ENCODE peak calls at places on chromosome X, in six cellular contexts. N is mesothelial cell of epicardium; Q is activated CD4-positive, alpha-beta memory T cell treated with anti-CD3 and anti-CD28 coated beads, Interleukin-2, amount 10 ng/mL, durations not matched to agents 7 days and 5 days; G is natural killer cell; F is NCI-H774; O is effector memory CD4-positive, alpha-beta T cell. W is an unnamed sample.

GRCh38 chrX:121260568-121261240 is 213.3 kb downstream of the GLUD2 start:
- DNase-seq in N (no peak), F (no peak), G (no peak), Q (no peak), O (no peak), W (no peak)

GRCh38 chrX:29419774-29420553 is 795.4 kb upstream of the MAGEB2 start:
- DNase-seq in G (no peak), Q (no peak), O (no peak), N (no peak), F (no peak), W (no peak)

GRCh38 chrX:87895421-87895820 is 377.8 kb downstream of the KLHL4 start:
- DNase-seq in Q (no peak), G (no peak), N (no peak), O (no peak), F (no peak), W (no peak)

GRCh38 chrX:138995458-138995857 is 283.9 kb upstream of the FGF13 start:
- DNase-seq in Q (no peak), F (no peak), G (no peak), N (no peak), O (no peak), W (no peak)

GRCh38 chrX:119853449-119853848 is 686 bp upstream of the UPF3B start:
- DNase-seq in N (no peak), G (no peak), Q (no peak), F (peak), O (no peak), W (no peak)

GRCh38 chrX:12701625-12702024 is 89.6 kb upstream of the PRPS2 start:
- DNase-seq in Q (peak), G (no peak), F (peak), N (no peak), O (no peak), W (peak)

GRCh38 chrX:120823554-120823953 is 52.1 kb downstream of the CT47B1 start:
- DNase-seq in O (no peak), F (no peak), Q (no peak), N (no peak), G (no peak), W (no peak)

GRCh38 chrX:97330150-97330549 is 446.4 kb downstream of the RPA4 start:
- DNase-seq in F (no peak), Q (no peak), N (no peak), G (no peak), O (no peak), W (no peak)

GRCh38 chrX:153469811-153470410 is 465 bp downstream of the HAUS7 start:
- DNase-seq in Q (peak), N (no peak), F (no peak), O (no peak), G (peak), W (no peak)

GRCh38 chrX:37470711-37471110 is 100.8 kb upstream of the LANCL3 start:
- DNase-seq in Q (no peak), N (no peak), G (no peak), F (no peak), O (no peak), W (no peak)

GRCh38 chrX:107102980-107103379 is 15.6 kb downstream of the RBM41 start:
- DNase-seq in N (no peak), Q (no peak), F (no peak), G (no peak), O (no peak), W (no peak)

GRCh38 chrX:137233478-137233877 is 199.7 kb upstream of the GPR101 start:
- DNase-seq in N (no peak), G (no peak), O (no peak), F (no peak), Q (no peak), W (no peak)

GRCh38 chrX:154516655-154517100 is 646 bp upstream of the FAM3A start:
- DNase-seq in Q (no peak), O (no peak), N (no peak), F (no peak), G (peak), W (peak)

GRCh38 chrX:13064599-13065143 is 20.3 kb upstream of the FAM9C start:
- DNase-seq in N (no peak), Q (no peak), G (no peak), F (no peak), O (no peak), W (peak)

GRCh38 chrX:18354369-18355329 is at the start of gene SCML2:
- DNase-seq in Q (peak), O (no peak), N (peak), F (peak), G (peak), W (peak)

GRCh38 chrX:129984196-129984962 is 1.9 kb downstream of the BCORL1 start:
- DNase-seq in Q (peak), O (peak), F (peak), G (peak), N (peak), W (peak)

GRCh38 chrX:74383611-74384010 is 37.7 kb upstream of the SLC16A2 start:
- DNase-seq in O (no peak), Q (peak), N (no peak), G (no peak), F (no peak), W (no peak)

GRCh38 chrX:71111851-71112468 is 583 bp upstream of the IL2RG start:
- DNase-seq in O (no peak), Q (no peak), N (no peak), F (no peak), G (no peak), W (no peak)

GRCh38 chrX:40945366-40945713 is 139.9 kb upstream of the USP9X start:
- DNase-seq in G (no peak), F (no peak), N (no peak), O (no peak), Q (no peak), W (peak)

GRCh38 chrX:43785930-43786591 is 96.2 kb downstream of the MAOB start:
- DNase-seq in N (no peak), O (no peak), G (no peak), Q (no peak), F (no peak), W (no peak)

GRCh38 chrX:71540801-71541545 is 8.1 kb downstream of the OGT start:
- DNase-seq in N (no peak), F (no peak), G (no peak), O (no peak), Q (no peak), W (no peak)

GRCh38 chrX:33183366-33183765 is 28.0 kb downstream of the DMD start:
- DNase-seq in Q (no peak), G (no peak), O (no peak), N (no peak), F (no peak), W (peak)

GRCh38 chrX:53930513-53931380 is 113.5 kb downstream of the PHF8 start:
- DNase-seq in Q (no peak), F (no peak), N (no peak), O (no peak), G (no peak), W (no peak)

GRCh38 chrX:81779701-81780100 is 577.8 kb downstream of the SH3BGRL start:
- DNase-seq in Q (no peak), O (no peak), F (no peak), N (no peak), G (no peak), W (no peak)

GRCh38 chrX:147875866-147876596 is 35.7 kb upstream of the FMR1 start:
- DNase-seq in F (no peak), O (no peak), G (no peak), N (no peak), Q (no peak), W (no peak)

GRCh38 chrX:13167444-13168207 is 123.2 kb upstream of the FAM9C start:
- DNase-seq in F (no peak), G (no peak), N (no peak), Q (no peak), O (no peak), W (no peak)

GRCh38 chrX:38985375-38985774 is 184.1 kb downstream of the MID1IP1 start:
- DNase-seq in N (no peak), F (no peak), G (no peak), Q (no peak), O (no peak), W (no peak)

GRCh38 chrX:130120746-130121504 is 10.6 kb upstream of the ELF4 start:
- DNase-seq in F (peak), Q (peak), O (peak), N (peak), G (peak), W (peak)

GRCh38 chrX:134737721-134738369 is 79.6 kb upstream of the PLAC1 start:
- DNase-seq in O (no peak), N (no peak), Q (no peak), F (no peak), G (no peak), W (no peak)

GRCh38 chrX:35380808-35381700 is 417.1 kb upstream of the MAGEB16 start:
- DNase-seq in G (no peak), O (no peak), F (no peak), N (no peak), Q (no peak), W (no peak)

W was measured in sigmoid colon.